ENCODE peak calls at places on chromosomes 6 and 20, in seven cellular contexts. One of them, this sample, is unnamed.

GRCh38 chr20:44187054-44187762 is at the start of gene JPH2:
- DNase-seq in GF-D8: no peak
- DNase-seq in OCI-LY7: no peak
- DNase-seq in HS-5: peak
- DNase-seq in adrenal gland: peak
- DNase-seq in HFF-Myc: no peak
- DNase-seq in C1 segment of cervical spinal cord: no peak
- DNase-seq in this sample: peak

GRCh38 chr6:111874030-111874425 is 776 bp upstream of the FYN start:
- DNase-seq in C1 segment of cervical spinal cord: no peak
- DNase-seq in adrenal gland: no peak
- DNase-seq in HS-5: no peak
- DNase-seq in GF-D8: no peak
- DNase-seq in HFF-Myc: no peak
- DNase-seq in OCI-LY7: peak
- DNase-seq in this sample: no peak

GRCh38 chr6:35044145-35044745 is 96.9 kb downstream of the TCP11 start:
- DNase-seq in adrenal gland: no peak
- DNase-seq in HS-5: no peak
- DNase-seq in GF-D8: peak
- DNase-seq in C1 segment of cervical spinal cord: no peak
- DNase-seq in OCI-LY7: no peak
- DNase-seq in HFF-Myc: no peak
- DNase-seq in this sample: peak

GRCh38 chr20:39376788-39377187 is 414.6 kb downstream of the DHX35 start:
- DNase-seq in HFF-Myc: no peak
- DNase-seq in GF-D8: no peak
- DNase-seq in HS-5: no peak
- DNase-seq in OCI-LY7: no peak
- DNase-seq in C1 segment of cervical spinal cord: no peak
- DNase-seq in adrenal gland: no peak
- DNase-seq in this sample: no peak

GRCh38 chr6:139028658-139029469 is at the start of gene ABRACL:
- DNase-seq in adrenal gland: peak
- DNase-seq in OCI-LY7: peak
- DNase-seq in HS-5: peak
- DNase-seq in GF-D8: peak
- DNase-seq in HFF-Myc: no peak
- DNase-seq in C1 segment of cervical spinal cord: no peak
- DNase-seq in this sample: no peak

GRCh38 chr6:169173532-169174268 is 79.9 kb downstream of the THBS2 start:
- DNase-seq in OCI-LY7: no peak
- DNase-seq in adrenal gland: no peak
- DNase-seq in GF-D8: no peak
- DNase-seq in C1 segment of cervical spinal cord: no peak
- DNase-seq in HS-5: no peak
- DNase-seq in HFF-Myc: no peak
- DNase-seq in this sample: no peak

GRCh38 chr6:143652840-143653239 is 24.9 kb upstream of the PHACTR2 start:
- DNase-seq in adrenal gland: no peak
- DNase-seq in GF-D8: no peak
- DNase-seq in OCI-LY7: no peak
- DNase-seq in C1 segment of cervical spinal cord: no peak
- DNase-seq in HS-5: no peak
- DNase-seq in HFF-Myc: no peak
- DNase-seq in this sample: no peak

GRCh38 chr20:50338479-50339195 is 148.0 kb downstream of the CEBPB start:
- DNase-seq in HS-5: no peak
- DNase-seq in OCI-LY7: no peak
- DNase-seq in adrenal gland: no peak
- DNase-seq in C1 segment of cervical spinal cord: peak
- DNase-seq in HFF-Myc: no peak
- DNase-seq in GF-D8: peak
- DNase-seq in this sample: peak

GRCh38 chr20:6940052-6940451 is 172.6 kb downstream of the BMP2 start:
- DNase-seq in OCI-LY7: peak
- DNase-seq in GF-D8: no peak
- DNase-seq in adrenal gland: no peak
- DNase-seq in HS-5: no peak
- DNase-seq in C1 segment of cervical spinal cord: no peak
- DNase-seq in HFF-Myc: peak
- DNase-seq in this sample: peak

GRCh38 chr6:125951323-125951722 is 5.2 kb upstream of the HINT3 start:
- DNase-seq in HFF-Myc: no peak
- DNase-seq in HS-5: no peak
- DNase-seq in C1 segment of cervical spinal cord: no peak
- DNase-seq in GF-D8: no peak
- DNase-seq in adrenal gland: no peak
- DNase-seq in OCI-LY7: no peak
- DNase-seq in this sample: no peak

GRCh38 chr6:79861023-79861422 is 86.3 kb downstream of the ELOVL4 start:
- DNase-seq in OCI-LY7: no peak
- DNase-seq in C1 segment of cervical spinal cord: no peak
- DNase-seq in GF-D8: no peak
- DNase-seq in adrenal gland: no peak
- DNase-seq in HFF-Myc: no peak
- DNase-seq in HS-5: no peak
- DNase-seq in this sample: no peak

GRCh38 chr6:108543165-108543940 is 17.4 kb upstream of the FOXO3 start:
- DNase-seq in HFF-Myc: no peak
- DNase-seq in adrenal gland: no peak
- DNase-seq in OCI-LY7: peak
- DNase-seq in HS-5: no peak
- DNase-seq in C1 segment of cervical spinal cord: no peak
- DNase-seq in GF-D8: no peak
- DNase-seq in this sample: no peak

GRCh38 chr20:63089051-63089907 is 82.5 kb upstream of the BHLHE23 start:
- DNase-seq in OCI-LY7: no peak
- DNase-seq in C1 segment of cervical spinal cord: no peak
- DNase-seq in HS-5: no peak
- DNase-seq in adrenal gland: peak
- DNase-seq in GF-D8: no peak
- DNase-seq in HFF-Myc: no peak
- DNase-seq in this sample: peak

GRCh38 chr20:45611054-45611453 is 18.5 kb upstream of the WFDC10A start:
- DNase-seq in adrenal gland: no peak
- DNase-seq in HFF-Myc: peak
- DNase-seq in GF-D8: no peak
- DNase-seq in C1 segment of cervical spinal cord: no peak
- DNase-seq in HS-5: peak
- DNase-seq in OCI-LY7: no peak
- DNase-seq in this sample: no peak

GRCh38 chr6:122116105-122116504 is 283.3 kb upstream of the HSF2 start:
- DNase-seq in C1 segment of cervical spinal cord: no peak
- DNase-seq in HFF-Myc: no peak
- DNase-seq in HS-5: no peak
- DNase-seq in OCI-LY7: no peak
- DNase-seq in GF-D8: no peak
- DNase-seq in adrenal gland: no peak
- DNase-seq in this sample: no peak

GRCh38 chr6:138115877-138116660 is 8.8 kb upstream of the PERP start:
- DNase-seq in HFF-Myc: peak
- DNase-seq in HS-5: no peak
- DNase-seq in GF-D8: peak
- DNase-seq in adrenal gland: peak
- DNase-seq in OCI-LY7: peak
- DNase-seq in C1 segment of cervical spinal cord: no peak
- DNase-seq in this sample: no peak

GRCh38 chr20:57397693-57398108 is 6.5 kb downstream of the RBM38 start:
- DNase-seq in OCI-LY7: peak
- DNase-seq in GF-D8: no peak
- DNase-seq in adrenal gland: no peak
- DNase-seq in HFF-Myc: no peak
- DNase-seq in C1 segment of cervical spinal cord: no peak
- DNase-seq in HS-5: no peak
- DNase-seq in this sample: no peak

GRCh38 chr20:45359406-45360148 is 3.4 kb upstream of the SYS1 start:
- DNase-seq in OCI-LY7: no peak
- DNase-seq in HFF-Myc: no peak
- DNase-seq in adrenal gland: no peak
- DNase-seq in HS-5: no peak
- DNase-seq in C1 segment of cervical spinal cord: no peak
- DNase-seq in GF-D8: no peak
- DNase-seq in this sample: no peak

GRCh38 chr20:54557836-54558590 is 82.6 kb downstream of the DOK5 start:
- DNase-seq in HS-5: peak
- DNase-seq in OCI-LY7: no peak
- DNase-seq in HFF-Myc: no peak
- DNase-seq in adrenal gland: no peak
- DNase-seq in GF-D8: no peak
- DNase-seq in C1 segment of cervical spinal cord: no peak
- DNase-seq in this sample: no peak

GRCh38 chr20:846894-847278 is 13.4 kb downstream of the FAM110A start:
- DNase-seq in GF-D8: no peak
- DNase-seq in HS-5: no peak
- DNase-seq in HFF-Myc: no peak
- DNase-seq in adrenal gland: no peak
- DNase-seq in OCI-LY7: peak
- DNase-seq in C1 segment of cervical spinal cord: peak
- DNase-seq in this sample: no peak

GRCh38 chr20:49602370-49603208 is 34.7 kb upstream of the PTGIS start:
- DNase-seq in C1 segment of cervical spinal cord: no peak
- DNase-seq in GF-D8: no peak
- DNase-seq in adrenal gland: no peak
- DNase-seq in OCI-LY7: no peak
- DNase-seq in HFF-Myc: no peak
- DNase-seq in HS-5: no peak
- DNase-seq in this sample: no peak

GRCh38 chr20:64045346-64046011 is 4.0 kb downstream of the SOX18 start:
- DNase-seq in adrenal gland: peak
- DNase-seq in OCI-LY7: no peak
- DNase-seq in HFF-Myc: no peak
- DNase-seq in GF-D8: no peak
- DNase-seq in HS-5: no peak
- DNase-seq in C1 segment of cervical spinal cord: no peak
- DNase-seq in this sample: no peak

GRCh38 chr6:121334299-121335104 is at the start of gene TBC1D32:
- DNase-seq in HS-5: peak
- DNase-seq in HFF-Myc: peak
- DNase-seq in GF-D8: peak
- DNase-seq in OCI-LY7: peak
- DNase-seq in adrenal gland: peak
- DNase-seq in C1 segment of cervical spinal cord: peak
- DNase-seq in this sample: peak

GRCh38 chr6:33622456-33623431 is 1.6 kb downstream of the ITPR3 start:
- DNase-seq in OCI-LY7: no peak
- DNase-seq in HFF-Myc: no peak
- DNase-seq in HS-5: no peak
- DNase-seq in adrenal gland: no peak
- DNase-seq in C1 segment of cervical spinal cord: no peak
- DNase-seq in GF-D8: no peak
- DNase-seq in this sample: no peak

GRCh38 chr6:4790158-4790899 is 14.1 kb downstream of the CDYL start:
- DNase-seq in HFF-Myc: no peak
- DNase-seq in GF-D8: no peak
- DNase-seq in OCI-LY7: peak
- DNase-seq in C1 segment of cervical spinal cord: no peak
- DNase-seq in HS-5: no peak
- DNase-seq in adrenal gland: no peak
- DNase-seq in this sample: no peak

GRCh38 chr6:32609731-32610640 is 20.3 kb upstream of the HLA-DRB1 start:
- DNase-seq in HS-5: peak
- DNase-seq in C1 segment of cervical spinal cord: peak
- DNase-seq in HFF-Myc: peak
- DNase-seq in OCI-LY7: peak
- DNase-seq in GF-D8: no peak
- DNase-seq in adrenal gland: peak
- DNase-seq in this sample: peak

GRCh38 chr6:161498359-161498758 is 224.5 kb upstream of the AGPAT4 start:
- DNase-seq in HFF-Myc: peak
- DNase-seq in adrenal gland: no peak
- DNase-seq in OCI-LY7: no peak
- DNase-seq in GF-D8: no peak
- DNase-seq in C1 segment of cervical spinal cord: no peak
- DNase-seq in HS-5: no peak
- DNase-seq in this sample: peak

GRCh38 chr20:33790571-33790970 is 20.6 kb upstream of the CHMP4B start:
- DNase-seq in adrenal gland: no peak
- DNase-seq in HFF-Myc: no peak
- DNase-seq in C1 segment of cervical spinal cord: no peak
- DNase-seq in OCI-LY7: no peak
- DNase-seq in GF-D8: no peak
- DNase-seq in HS-5: no peak
- DNase-seq in this sample: no peak

GRCh38 chr6:64733433-64733832 is 973.6 kb downstream of the EYS start:
- DNase-seq in GF-D8: no peak
- DNase-seq in HFF-Myc: no peak
- DNase-seq in C1 segment of cervical spinal cord: no peak
- DNase-seq in adrenal gland: no peak
- DNase-seq in HS-5: no peak
- DNase-seq in OCI-LY7: no peak
- DNase-seq in this sample: no peak

GRCh38 chr20:37032077-37032476 is 63.7 kb downstream of the RBL1 start:
- DNase-seq in HFF-Myc: no peak
- DNase-seq in HS-5: no peak
- DNase-seq in adrenal gland: no peak
- DNase-seq in C1 segment of cervical spinal cord: no peak
- DNase-seq in GF-D8: no peak
- DNase-seq in OCI-LY7: no peak
- DNase-seq in this sample: no peak

GRCh38 chr6:30787954-30788353 is 43.6 kb upstream of the IER3 start:
- DNase-seq in C1 segment of cervical spinal cord: no peak
- DNase-seq in HFF-Myc: peak
- DNase-seq in GF-D8: peak
- DNase-seq in HS-5: peak
- DNase-seq in adrenal gland: no peak
- DNase-seq in OCI-LY7: no peak
- DNase-seq in this sample: no peak

GRCh38 chr20:4959582-4959981 is 41.7 kb downstream of the SLC23A2 start:
- DNase-seq in adrenal gland: no peak
- DNase-seq in OCI-LY7: no peak
- DNase-seq in GF-D8: no peak
- DNase-seq in HS-5: no peak
- DNase-seq in HFF-Myc: no peak
- DNase-seq in C1 segment of cervical spinal cord: no peak
- DNase-seq in this sample: no peak

GRCh38 chr6:170051229-170052172 is 239.4 kb downstream of the DLL1 start:
- DNase-seq in adrenal gland: no peak
- DNase-seq in C1 segment of cervical spinal cord: no peak
- DNase-seq in OCI-LY7: no peak
- DNase-seq in HS-5: no peak
- DNase-seq in GF-D8: no peak
- DNase-seq in HFF-Myc: no peak
- DNase-seq in this sample: no peak

GRCh38 chr6:149716584-149716983 is 1.3 kb downstream of the LATS1 start:
- DNase-seq in adrenal gland: no peak
- DNase-seq in C1 segment of cervical spinal cord: no peak
- DNase-seq in GF-D8: no peak
- DNase-seq in HS-5: no peak
- DNase-seq in HFF-Myc: no peak
- DNase-seq in OCI-LY7: no peak
- DNase-seq in this sample: no peak

GRCh38 chr6:96196633-96197032 is 180.9 kb downstream of the FUT9 start:
- DNase-seq in adrenal gland: no peak
- DNase-seq in GF-D8: no peak
- DNase-seq in HS-5: no peak
- DNase-seq in HFF-Myc: no peak
- DNase-seq in C1 segment of cervical spinal cord: no peak
- DNase-seq in OCI-LY7: no peak
- DNase-seq in this sample: no peak

GRCh38 chr20:41905186-41905585 is 287.0 kb upstream of the CHD6 start:
- DNase-seq in adrenal gland: no peak
- DNase-seq in HS-5: no peak
- DNase-seq in GF-D8: no peak
- DNase-seq in OCI-LY7: no peak
- DNase-seq in HFF-Myc: no peak
- DNase-seq in C1 segment of cervical spinal cord: no peak
- DNase-seq in this sample: no peak